ENCODE peak calls at places on chromosomes 1 and 21, in nine cellular contexts. W, M, H, B, L, A, D, Z and F are unnamed samples.
A peak's percentile ranks its signal among the peaks of the same experiment; 100 is the strongest.

GRCh38 chr1:243507001-243507671 is 251.3 kb downstream of the SDCCAG8 start:
- DNase-seq in W (no peak), M (no peak), H (no peak), B (no peak), L (no peak), A (no peak), D (no peak), Z (no peak), F (no peak)

GRCh38 chr1:214427871-214428277 is 123.5 kb downstream of the PTPN14 start:
- DNase-seq in W (no peak), M (no peak), H (peak; percentile 81), B (peak; percentile 95), L (peak; percentile 40), A (peak; percentile 85), D (no peak), Z (no peak), F (peak; percentile 91)

GRCh38 chr21:45574081-45574501 is 31.9 kb upstream of the SLC19A1 start:
- DNase-seq in W (no peak), M (no peak), H (no peak), B (no peak), L (no peak), A (no peak), D (no peak), Z (no peak), F (no peak)

GRCh38 chr1:156053770-156054499 is at the start of gene UBQLN4:
- DNase-seq in W (peak; percentile 88), M (peak; percentile 89), H (peak; percentile 90), B (peak; percentile 88), L (peak; percentile 58), A (peak; percentile 72), D (peak; percentile 90), Z (peak; percentile 96), F (peak; percentile 89)

GRCh38 chr1:53075206-53075605 is 13.2 kb downstream of the PODN start:
- DNase-seq in W (peak; percentile 4), M (no peak), H (no peak), B (no peak), L (no peak), A (no peak), D (peak; percentile 1), Z (no peak), F (no peak)

GRCh38 chr1:80417651-80418050 is 1383.1 kb upstream of the ADGRL2 start:
- DNase-seq in W (no peak), M (no peak), H (peak; percentile 66), B (peak; percentile 45), L (no peak), A (no peak), D (no peak), Z (no peak), F (peak; percentile 10)

GRCh38 chr1:57747818-57748217 is 324.0 kb upstream of the DAB1 start:
- DNase-seq in W (no peak), M (no peak), H (no peak), B (no peak), L (no peak), A (no peak), D (no peak), Z (no peak), F (no peak)

GRCh38 chr21:41167348-41168342 is at the start of gene BACE2:
- DNase-seq in W (peak; percentile 83), M (peak; percentile 79), H (peak; percentile 74), B (peak; percentile 74), L (peak; percentile 39), A (peak; percentile 7), D (peak; percentile 87), Z (peak; percentile 81), F (peak; percentile 42)

GRCh38 chr1:202012544-202013478 is 2.4 kb downstream of the ELF3 start:
- DNase-seq in W (no peak), M (no peak), H (no peak), B (no peak), L (no peak), A (no peak), D (peak; percentile 52), Z (no peak), F (no peak)

GRCh38 chr1:202013601-202014000 is 3.2 kb downstream of the ELF3 start:
- DNase-seq in W (no peak), M (no peak), H (no peak), B (no peak), L (no peak), A (no peak), D (peak; percentile 43), Z (no peak), F (no peak)

GRCh38 chr1:202014060-202014459 is 3.7 kb downstream of the ELF3 start:
- DNase-seq in W (no peak), M (no peak), H (no peak), B (no peak), L (no peak), A (no peak), D (no peak), Z (no peak), F (no peak)

GRCh38 chr1:202010042-202011015 is at the start of gene ELF3:
- DNase-seq in W (no peak), M (no peak), H (no peak), B (no peak), L (peak; percentile 98), A (no peak), D (peak; percentile 98), Z (peak; percentile 95), F (no peak)

GRCh38 chr1:202011994-202012393 is 1.6 kb downstream of the ELF3 start:
- DNase-seq in W (no peak), M (no peak), H (no peak), B (no peak), L (peak; percentile 47), A (no peak), D (peak; percentile 50), Z (no peak), F (no peak)
- H3K4me3 ChIP-seq in W (no peak overlapping the region), M (peak overlapping the region; percentile 18), H (no peak overlapping the region), B (no peak overlapping the region), L (peak overlapping the region; percentile 86), A (no peak overlapping the region), D (peak overlapping the region; percentile 93), Z (no peak overlapping the region), F (no peak overlapping the region)

DNA sequence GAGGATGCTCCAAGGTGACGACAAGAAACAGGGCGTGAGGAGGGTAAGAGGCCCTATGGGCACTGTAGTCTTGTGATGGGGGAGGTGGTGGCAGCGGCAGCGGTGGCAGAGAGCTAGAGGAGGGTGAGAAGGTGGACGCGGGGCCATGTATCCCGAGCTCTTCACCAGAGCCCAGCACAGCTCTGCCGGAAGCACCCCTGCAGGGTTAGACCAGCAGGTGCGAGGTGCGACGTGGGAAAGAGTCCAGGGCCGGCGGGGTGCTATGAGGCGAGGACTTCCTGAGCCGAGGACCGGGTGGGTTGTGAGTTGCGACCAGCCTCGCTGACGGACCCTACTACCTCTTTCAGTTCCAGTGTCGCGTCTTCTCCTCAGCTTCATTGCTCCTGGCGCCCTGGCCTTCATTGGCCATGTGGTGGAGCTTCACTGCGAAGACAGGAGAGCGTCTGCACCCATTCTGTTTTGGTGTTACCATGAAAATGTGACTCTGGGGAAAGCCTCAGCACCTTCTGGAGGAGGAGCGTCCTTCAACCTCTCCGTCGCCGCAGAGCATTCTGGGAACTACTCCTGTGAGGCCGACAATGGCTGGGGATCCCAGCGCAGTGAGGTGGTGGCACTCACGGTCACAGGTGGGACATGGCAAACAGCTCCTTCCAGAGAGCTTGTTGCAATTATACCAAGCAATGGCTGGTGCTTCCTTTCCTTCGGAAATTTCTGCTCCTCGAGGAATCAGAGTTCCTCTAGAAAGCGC is 67.9 kb upstream of the KIRREL1 start:
- DNase-seq in W (no peak), M (no peak), H (no peak), B (no peak), L (no peak), A (no peak), D (no peak), Z (no peak), F (no peak)
- TF ChIP-seq CTCF in W (no peak), M (no peak), H (no peak), B (no peak), L (no peak), A (no peak), D (no peak), Z (no peak), F (no peak)

GRCh38 chr1:40673452-40673851 is 8.0 kb upstream of the RIMS3 start:
- DNase-seq in W (no peak), M (no peak), H (no peak), B (no peak), L (no peak), A (no peak), D (no peak), Z (no peak), F (no peak)

GRCh38 chr1:40664167-40664537 is 1.3 kb downstream of the RIMS3 start:
- DNase-seq in W (no peak), M (no peak), H (no peak), B (no peak), L (no peak), A (no peak), D (no peak), Z (no peak), F (no peak)

GRCh38 chr1:40665335-40666171 is at the start of gene RIMS3:
- DNase-seq in W (peak; percentile 73), M (peak; percentile 91), H (peak; percentile 40), B (peak; percentile 28), L (no peak), A (peak; percentile 38), D (peak; percentile 82), Z (peak; percentile 91), F (peak; percentile 37)

GRCh38 chr1:40664791-40665190 is 691 bp downstream of the RIMS3 start:
- DNase-seq in W (no peak), M (no peak), H (no peak), B (no peak), L (no peak), A (no peak), D (no peak), Z (no peak), F (no peak)

DNA sequence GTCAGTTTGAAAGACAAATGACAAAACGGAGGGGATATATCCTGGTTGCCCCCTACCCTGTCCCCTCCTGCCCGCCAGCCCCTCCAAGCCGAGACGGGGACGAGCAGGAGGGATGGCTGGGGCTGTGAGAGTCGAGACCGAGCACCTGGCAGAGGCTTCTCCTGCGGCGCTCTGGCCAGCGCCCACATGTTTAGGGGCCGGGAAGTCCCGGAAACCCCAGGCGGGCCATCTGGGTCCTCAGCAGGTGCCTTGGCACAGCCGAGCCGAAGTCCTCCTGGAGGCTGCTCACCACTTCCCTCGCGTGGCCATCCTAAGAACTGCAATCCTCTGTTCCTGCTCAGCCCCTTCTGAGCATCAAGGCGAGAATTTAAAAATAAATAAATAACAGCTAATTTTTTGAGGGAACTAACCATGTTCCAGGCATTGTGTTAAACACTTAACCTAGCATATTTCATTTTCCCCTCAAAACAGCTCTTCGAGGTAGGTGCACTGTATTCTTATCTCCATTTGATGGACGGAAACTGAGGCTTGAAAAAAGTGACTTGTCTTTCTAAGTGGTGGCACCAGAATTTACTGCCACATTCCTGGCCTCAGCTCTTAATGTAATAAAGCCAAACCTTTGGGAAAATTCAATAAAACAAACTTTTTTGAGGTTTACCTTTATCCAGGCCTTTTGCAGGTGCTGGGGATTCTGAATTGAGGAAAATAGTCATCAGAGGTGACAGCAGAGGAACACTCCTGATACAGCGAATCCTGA is 3.5 kb upstream of the RIMS3 start:
- DNase-seq in W (peak; percentile 73), M (peak; percentile 84), H (peak; percentile 75), B (peak; percentile 62), L (peak; percentile 65), A (peak; percentile 61), D (peak; percentile 91), Z (peak; percentile 79), F (peak; percentile 67)
- H3K4me3 ChIP-seq in W (peak overlapping the region; percentile 48), M (no peak overlapping the region), H (no peak overlapping the region), B (no peak overlapping the region), L (peak overlapping the region; percentile 41), A (peak overlapping the region; percentile 11), D (no peak overlapping the region), Z (peak overlapping the region; percentile 40), F (no peak overlapping the region)

GRCh38 chr21:32459972-32460371 is 47.5 kb downstream of the EVA1C start:
- DNase-seq in W (no peak), M (no peak), H (peak; percentile 53), B (no peak), L (no peak), A (no peak), D (no peak), Z (no peak), F (peak; percentile 87)

GRCh38 chr21:32455548-32455947 is 43.0 kb downstream of the EVA1C start:
- DNase-seq in W (no peak), M (no peak), H (no peak), B (no peak), L (peak; percentile 56), A (no peak), D (no peak), Z (no peak), F (peak; percentile 28)

GRCh38 chr21:32456497-32456918 is 44.0 kb downstream of the EVA1C start:
- DNase-seq in W (no peak), M (no peak), H (peak; percentile 84), B (peak; percentile 70), L (no peak), A (no peak), D (no peak), Z (no peak), F (peak; percentile 97)

GRCh38 chr21:32457962-32458361 is 45.5 kb downstream of the EVA1C start:
- DNase-seq in W (no peak), M (no peak), H (no peak), B (no peak), L (no peak), A (no peak), D (no peak), Z (no peak), F (no peak)

DNA sequence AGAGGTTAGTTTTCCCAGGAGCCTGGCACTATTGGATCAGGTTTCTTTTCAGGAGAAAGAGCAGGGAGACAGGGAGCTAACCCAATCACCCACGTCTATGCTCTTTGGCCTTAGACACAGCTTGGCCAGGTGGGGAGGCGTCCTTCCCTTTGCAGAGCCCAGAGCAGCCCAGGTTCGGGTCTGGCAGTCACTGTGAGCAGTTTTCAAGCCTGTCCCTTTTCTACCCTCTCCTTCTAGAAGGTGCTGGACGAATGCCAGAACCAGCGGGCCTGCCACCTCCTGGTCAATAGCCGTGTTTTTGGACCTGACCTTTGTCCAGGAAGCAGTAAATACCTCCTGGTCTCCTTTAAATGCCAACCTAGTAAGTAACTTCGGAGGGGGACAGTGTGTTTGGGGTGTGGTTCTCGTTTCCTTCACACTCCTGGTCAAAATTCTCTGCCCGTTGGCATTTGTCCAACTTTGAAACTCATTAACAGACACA is 44.9 kb downstream of the EVA1C start:
- DNase-seq in W (peak; percentile 30), M (peak; percentile 57), H (peak; percentile 51), B (no peak), L (peak; percentile 50), A (no peak), D (peak; percentile 77), Z (no peak), F (peak; percentile 65)
- TF ChIP-seq CTCF in W (no peak), M (peak; percentile 5), H (peak; percentile 20), B (no peak), L (no peak), A (no peak), D (peak; percentile 22), Z (no peak), F (peak; percentile 14)